ENCODE peak calls at places on chromosomes 16 and 17, in eight cellular contexts. K is COLO829; L is nucleus accumbens; G is memory B cell; Z is activated naive CD4-positive, alpha-beta T cell treated with anti-CD3 and anti-CD28 coated beads, Interleukin-2, amount 10 ng/mL, durations not matched to agents 7 days and 5 days; N is central memory CD8-positive, alpha-beta T cell; X is uterus; U is iPS DF 19.7. H is an unnamed sample.

GRCh38 chr16:67086829-67087228 is 22.9 kb upstream of the PHAF1 start:
- DNase-seq in K (no peak), L (no peak), G (no peak), Z (no peak), N (no peak), X (no peak), U (no peak), H (peak; percentile 27)

GRCh38 chr17:64147110-64148016 is 17.4 kb upstream of the ERN1 start:
- DNase-seq in K (no peak), L (no peak), G (no peak), Z (no peak), N (no peak), X (no peak), U (no peak), H (no peak)

GRCh38 chr16:31458073-31458834 is 1.0 kb upstream of the ARMC5 start:
- DNase-seq in K (no peak), L (no peak), G (peak; percentile 53), Z (peak; percentile 76), N (peak; percentile 45), X (no peak), U (no peak), H (peak; percentile 89)

GRCh38 chr17:79779088-79779529 is 1.2 kb downstream of the CBX2 start:
- DNase-seq in K (no peak), L (no peak), G (no peak), Z (no peak), N (no peak), X (no peak), U (no peak), H (no peak)

GRCh38 chr16:82874251-82874650 is 247.5 kb downstream of the CDH13 start:
- DNase-seq in K (no peak), L (no peak), G (no peak), Z (no peak), N (no peak), X (no peak), U (no peak), H (no peak)

GRCh38 chr16:82924075-82924854 is 297.5 kb downstream of the CDH13 start:
- DNase-seq in K (no peak), L (no peak), G (no peak), Z (no peak), N (no peak), X (no peak), U (no peak), H (no peak)

GRCh38 chr17:65628637-65629036 is 67.2 kb upstream of the AXIN2 start:
- DNase-seq in K (no peak), L (no peak), G (no peak), Z (no peak), N (no peak), X (no peak), U (no peak), H (no peak)

GRCh38 chr17:65564793-65565192 is 3.3 kb upstream of the AXIN2 start:
- DNase-seq in K (no peak), L (peak; percentile 35), G (no peak), Z (no peak), N (no peak), X (peak; percentile 72), U (no peak), H (peak; percentile 55)

GRCh38 chr17:49495842-49496182 is 719 bp downstream of the NGFR start:
- DNase-seq in K (no peak), L (no peak), G (no peak), Z (peak; percentile 21), N (no peak), X (no peak), U (no peak), H (no peak)

GRCh38 chr17:29246638-29247037 is at the start of gene CRYBA1:
- DNase-seq in K (no peak), L (no peak), G (no peak), Z (no peak), N (no peak), X (no peak), U (no peak), H (no peak)

GRCh38 chr17:64291268-64291851 is 28.3 kb upstream of the TEX2 start:
- DNase-seq in K (no peak), L (no peak), G (no peak), Z (no peak), N (no peak), X (no peak), U (no peak), H (no peak)

GRCh38 chr17:43366809-43367587 is 31.8 kb upstream of the ARL4D start:
- DNase-seq in K (no peak), L (no peak), G (no peak), Z (peak; percentile 24), N (no peak), X (no peak), U (no peak), H (peak; percentile 53)

H was measured in gastrocnemius medialis.